ENCODE peak calls at places on chromosomes 2 and 18, in four cellular contexts. W is HepG2, X is K562, A is HCT116. C is an unnamed sample.

GRCh38 chr2:70426341-70426740 is 124.5 kb upstream of the FAM136A start:
- DNase-seq in W (no peak), X (no peak), A (no peak), C (no peak)

GRCh38 chr18:10210077-10210476 is 244.4 kb upstream of the APCDD1 start:
- DNase-seq in W (no peak), X (no peak), A (no peak), C (no peak)

GRCh38 chr2:8514748-8515389 is 167.0 kb upstream of the ID2 start:
- DNase-seq in W (no peak), X (no peak), A (no peak), C (no peak)

GRCh38 chr2:227629435-227629834 is 12.1 kb downstream of the SCYGR4 start:
- DNase-seq in W (no peak), X (no peak), A (no peak), C (no peak)

GRCh38 chr2:144241801-144242200 is 278.1 kb downstream of the ZEB2 start:
- DNase-seq in W (no peak), X (no peak), A (no peak), C (no peak)

GRCh38 chr2:63719052-63719451 is 122.6 kb upstream of the UGP2 start:
- DNase-seq in W (no peak), X (no peak), A (no peak), C (no peak)

GRCh38 chr2:101948625-101949150 is 43.1 kb upstream of the IL1R2 start:
- DNase-seq in W (no peak), X (no peak), A (no peak), C (no peak)

GRCh38 chr2:54008439-54008838 is 37.6 kb upstream of the PSME4 start:
- DNase-seq in W (peak), X (no peak), A (no peak), C (no peak)

GRCh38 chr2:42190191-42190590 is 21.0 kb downstream of the EML4 start:
- DNase-seq in W (no peak), X (no peak), A (no peak), C (no peak)

GRCh38 chr2:235701206-235701605 is 207.4 kb downstream of the AGAP1 start:
- DNase-seq in W (no peak), X (no peak), A (no peak), C (no peak)

GRCh38 chr2:111918383-111918806 is 20.0 kb downstream of the MERTK start:
- DNase-seq in W (no peak), X (peak), A (no peak), C (no peak)

GRCh38 chr2:28377984-28378678 is 14.5 kb upstream of the FOSL2 start:
- DNase-seq in W (no peak), X (no peak), A (no peak), C (no peak)

GRCh38 chr2:187638840-187639239 is 84.6 kb upstream of the TFPI start:
- DNase-seq in W (no peak), X (no peak), A (no peak), C (no peak)

GRCh38 chr18:10462597-10462996 is 8.2 kb downstream of the APCDD1 start:
- DNase-seq in W (no peak), X (no peak), A (no peak), C (no peak)

GRCh38 chr2:118061135-118061955 is 26.9 kb upstream of the INSIG2 start:
- DNase-seq in W (peak), X (peak), A (no peak), C (peak)

GRCh38 chr2:8633735-8634313 is 48.0 kb upstream of the ID2 start:
- DNase-seq in W (peak), X (no peak), A (peak), C (no peak)

GRCh38 chr2:215356334-215356947 is 44.6 kb downstream of the ATIC start:
- DNase-seq in W (no peak), X (no peak), A (no peak), C (no peak)

GRCh38 chr2:126804347-126804746 is 94.3 kb upstream of the TEX51 start:
- DNase-seq in W (no peak), X (no peak), A (no peak), C (no peak)

DNA sequence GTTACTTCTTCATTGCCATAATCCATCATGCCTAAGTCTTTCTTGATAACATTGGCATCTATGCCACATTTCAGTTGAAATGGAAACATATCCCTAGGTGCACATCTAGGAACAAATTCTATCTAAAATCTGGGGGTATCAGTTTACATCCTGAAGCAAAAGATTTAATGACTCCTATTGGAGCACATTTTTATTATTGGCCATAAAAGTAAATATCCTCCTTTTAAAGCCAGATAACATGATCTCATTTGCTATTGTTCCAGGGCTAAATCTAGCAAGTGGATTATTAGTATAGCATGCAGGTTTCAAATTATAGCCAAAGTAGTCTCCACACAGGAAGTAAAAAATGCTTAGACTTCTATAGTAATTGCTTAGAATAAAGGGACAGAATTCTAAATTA is 193.2 kb downstream of the CDH2 start:
- DNase-seq in W (no peak), X (no peak), A (no peak), C (no peak)
- TF ChIP-seq TCF7L2 in W (no peak), X (no peak), A (no peak), C (no peak)

GRCh38 chr2:24010477-24011277 is 792 bp downstream of the MFSD2B start:
- DNase-seq in W (no peak), X (peak), A (no peak), C (no peak)
- TF ChIP-seq TCF7L2 in W (no peak), X (no peak), A (no peak), C (no peak)

GRCh38 chr18:57438669-57439616 is 3.8 kb downstream of the ONECUT2 start:
- DNase-seq in W (no peak), X (no peak), A (no peak), C (no peak)

GRCh38 chr18:57439617-57439975 is 4.4 kb downstream of the ONECUT2 start:
- DNase-seq in W (no peak), X (no peak), A (no peak), C (no peak)

GRCh38 chr18:57439985-57440330 is 4.8 kb downstream of the ONECUT2 start:
- DNase-seq in W (no peak), X (no peak), A (no peak), C (no peak)

GRCh38 chr18:57441395-57441794 is 6.2 kb downstream of the ONECUT2 start:
- DNase-seq in W (no peak), X (no peak), A (no peak), C (no peak)

DNA sequence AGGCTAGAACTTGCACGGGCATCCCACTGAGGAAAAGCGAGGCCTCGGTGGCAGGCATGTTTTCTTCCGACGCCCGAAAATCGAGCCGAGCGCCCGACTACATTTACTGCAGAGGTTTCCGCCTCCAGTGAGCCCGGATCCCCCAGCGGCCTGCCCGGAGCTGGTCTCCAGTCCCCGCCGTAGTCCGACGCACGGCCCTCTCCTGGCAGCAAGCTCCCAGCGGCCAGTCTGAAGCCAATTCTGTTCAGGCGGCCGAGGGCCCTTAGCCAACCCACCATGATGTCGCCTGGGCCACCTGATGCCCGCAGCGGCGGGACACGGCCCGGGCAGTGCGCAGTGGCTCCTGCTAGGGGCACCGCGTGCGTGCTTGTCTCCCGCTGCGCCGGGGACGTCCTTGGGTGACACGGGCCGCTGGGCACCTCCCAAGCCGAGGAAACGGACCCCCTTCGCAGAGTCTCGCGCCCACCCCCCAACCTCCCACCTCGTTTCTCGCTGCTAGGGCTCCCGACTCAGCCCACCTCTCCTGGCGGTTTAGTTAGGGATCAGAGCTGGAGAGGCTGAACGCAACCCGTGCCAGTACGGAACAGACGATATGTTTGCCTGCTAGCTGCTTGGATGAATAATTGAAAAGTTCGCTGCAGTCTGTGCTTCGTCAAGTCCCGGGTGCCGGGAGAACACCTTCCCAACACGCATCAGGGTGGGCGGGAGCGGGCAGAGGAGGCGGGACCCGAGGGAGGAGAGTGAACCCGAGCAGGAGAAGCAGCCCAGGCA is 5.3 kb downstream of the ONECUT2 start:
- DNase-seq in W (no peak), X (no peak), A (no peak), C (no peak)
- TF ChIP-seq TCF7L2 in W (no peak), X (no peak), A (no peak), C (no peak)

DNA sequence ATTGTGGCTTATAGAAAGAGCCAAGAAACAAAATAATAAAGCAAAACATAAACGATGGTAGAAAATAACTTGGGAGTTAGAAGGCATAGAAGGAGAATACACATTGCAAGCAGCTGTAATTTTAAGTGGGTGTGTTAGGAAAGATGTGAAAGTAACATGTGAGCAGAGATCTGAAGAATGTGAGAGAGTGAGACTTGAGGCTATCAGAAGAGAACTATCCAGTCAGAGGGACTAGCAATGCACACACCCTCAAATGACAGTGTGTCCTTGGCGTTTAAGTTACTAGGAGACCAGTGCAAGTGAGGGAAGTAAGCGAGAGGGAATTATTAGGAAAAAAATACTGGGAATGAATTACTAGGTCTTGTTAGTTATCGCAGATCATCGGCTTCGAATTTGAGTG is 304.9 kb downstream of the DSEL start:
- DNase-seq in W (no peak), X (no peak), A (no peak), C (no peak)
- TF ChIP-seq TCF7L2 in W (no peak), X (no peak), A (no peak), C (no peak)

DNA sequence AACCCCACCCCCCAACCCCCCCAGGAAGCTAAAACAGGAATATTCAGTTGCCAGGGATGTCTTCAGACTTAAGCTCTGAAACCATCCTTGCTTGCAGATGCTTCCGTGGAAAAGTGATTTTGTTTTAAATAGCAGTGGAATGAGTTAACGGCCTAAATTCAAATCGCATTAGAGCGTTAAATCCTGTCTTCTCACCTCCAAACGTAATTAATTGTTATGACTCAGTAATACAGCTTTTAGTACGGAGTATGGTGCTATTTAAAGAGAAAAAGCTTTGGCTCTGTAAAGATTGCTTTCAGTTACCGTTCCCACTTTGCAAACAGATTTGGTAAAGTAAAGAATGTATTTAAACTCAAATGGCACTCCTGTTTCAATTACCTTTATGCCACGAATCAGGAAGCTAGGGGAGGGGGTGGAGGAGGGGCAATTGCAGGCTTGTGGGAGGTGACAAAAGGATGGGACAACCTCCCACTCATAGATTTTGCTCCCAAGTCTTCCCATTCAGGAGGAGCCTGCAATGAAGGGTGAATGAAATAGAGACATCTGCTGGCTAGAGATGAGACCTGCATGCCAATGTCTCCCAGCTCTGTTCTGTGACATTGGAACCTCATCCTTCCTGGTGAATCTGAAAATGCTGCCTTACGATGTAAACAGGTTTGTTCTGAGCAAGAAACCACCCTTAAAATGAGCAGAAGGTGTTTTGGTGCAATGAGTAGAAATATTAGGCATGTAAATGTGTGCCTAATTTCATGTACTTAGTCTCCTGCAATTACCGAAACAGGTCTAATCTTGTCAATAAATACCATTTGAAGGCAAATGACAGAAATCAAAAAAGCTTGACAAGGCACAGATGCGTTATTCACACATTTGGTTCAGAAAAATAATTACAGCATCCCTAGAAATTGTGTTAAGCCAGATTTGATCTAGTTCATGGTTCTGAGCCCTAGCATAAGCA is 2.6 kb upstream of the PID1 start:
- DNase-seq in W (peak), X (peak), A (peak), C (peak)
- TF ChIP-seq TCF7L2 in W (no peak), X (no peak), A (no peak), C (no peak)

GRCh38 chr18:64438178-64438577 is 289.3 kb upstream of the LINC00305 start:
- DNase-seq in W (no peak), X (no peak), A (no peak), C (no peak)
- TF ChIP-seq TCF7L2 in W (no peak), X (no peak), A (no peak), C (no peak)

GRCh38 chr2:10716581-10716980 is 4.8 kb upstream of the ATP6V1C2 start:
- DNase-seq in W (no peak), X (no peak), A (no peak), C (no peak)

GRCh38 chr2:10721344-10722251 is at the start of gene ATP6V1C2:
- DNase-seq in W (no peak), X (peak), A (no peak), C (no peak)

GRCh38 chr2:10720306-10720705 is 1.1 kb upstream of the ATP6V1C2 start:
- DNase-seq in W (no peak), X (no peak), A (no peak), C (no peak)

GRCh38 chr2:10720983-10721343 is 467 bp upstream of the ATP6V1C2 start:
- DNase-seq in W (no peak), X (no peak), A (no peak), C (no peak)

DNA sequence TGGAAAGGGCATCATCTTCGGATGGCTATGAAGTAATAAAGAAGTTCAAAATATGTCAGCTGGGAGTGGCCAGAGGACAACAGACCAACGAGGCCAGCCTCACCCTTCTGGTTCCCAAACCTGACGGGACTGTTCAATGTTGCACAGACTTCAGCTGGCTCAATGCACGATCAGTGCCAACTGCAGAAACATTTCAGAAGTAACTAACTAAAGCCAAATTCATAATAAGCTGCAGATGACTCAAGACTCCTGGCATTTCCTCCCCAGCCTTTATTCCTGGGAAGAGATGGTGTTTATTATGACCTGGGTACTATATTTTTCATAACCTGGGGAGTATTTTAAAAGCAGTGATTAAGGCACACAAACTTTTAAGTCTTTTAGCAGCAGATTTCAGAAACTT is 3.8 kb upstream of the ATP6V1C2 start:
- DNase-seq in W (no peak), X (no peak), A (no peak), C (no peak)
- TF ChIP-seq TCF7L2 in W (no peak), X (no peak), A (no peak), C (no peak)

GRCh38 chr18:49899647-49900330 is 86.5 kb upstream of the ACAA2 start:
- DNase-seq in W (peak), X (no peak), A (no peak), C (no peak)
- TF ChIP-seq TCF7L2 in W (no peak), X (no peak), A (no peak), C (no peak)

GRCh38 chr2:98868548-98869271 is 67.3 kb downstream of the CRACDL start:
- DNase-seq in W (peak), X (no peak), A (no peak), C (no peak)

GRCh38 chr2:98870516-98871158 is 65.4 kb downstream of the CRACDL start:
- DNase-seq in W (no peak), X (peak), A (no peak), C (no peak)

GRCh38 chr2:98867539-98868309 is 68.3 kb downstream of the CRACDL start:
- DNase-seq in W (no peak), X (no peak), A (no peak), C (no peak)

GRCh38 chr2:98869868-98870267 is 66.2 kb downstream of the CRACDL start:
- DNase-seq in W (no peak), X (no peak), A (no peak), C (no peak)

GRCh38 chr2:98869272-98869641 is 66.8 kb downstream of the CRACDL start:
- DNase-seq in W (peak), X (no peak), A (no peak), C (no peak)
- TF ChIP-seq TCF7L2 in W (no peak), X (no peak), A (no peak), C (no peak)